ENCODE peak calls at places on chromosome 2, in four cellular contexts. A, X, W and G are unnamed samples.

GRCh38 chr2:31434911-31435310 is 20.4 kb upstream of the XDH start:
- DNase-seq in X (peak), A (no peak), W (no peak), G (no peak)

GRCh38 chr2:86249843-86250402 is 50.7 kb downstream of the MRPL35 start:
- DNase-seq in A (no peak), W (peak), X (peak), G (no peak)

GRCh38 chr2:158112971-158113370 is 11.3 kb downstream of the UPP2 start:
- DNase-seq in A (no peak), X (no peak), W (no peak), G (no peak)

GRCh38 chr2:234454433-234454832 is 42.4 kb downstream of the ARL4C start:
- DNase-seq in X (no peak), W (no peak), A (no peak), G (no peak)

GRCh38 chr2:138010890-138011289 is 46.6 kb downstream of the HNMT start:
- DNase-seq in A (no peak), W (no peak), X (no peak), G (no peak)

GRCh38 chr2:38074047-38074774 is 1.7 kb downstream of the CYP1B1 start:
- DNase-seq in X (no peak), W (no peak), A (no peak), G (no peak)

GRCh38 chr2:72010647-72011355 is 136.9 kb downstream of the CYP26B1 start:
- DNase-seq in W (no peak), A (no peak), X (no peak), G (no peak)

GRCh38 chr2:201500534-201500933 is 49.0 kb downstream of the STRADB start:
- DNase-seq in A (no peak), W (no peak), X (peak), G (no peak)

GRCh38 chr2:219111375-219112069 is 49.1 kb downstream of the NHEJ1 start:
- DNase-seq in X (no peak), A (no peak), W (no peak), G (no peak)

GRCh38 chr2:205704101-205704741 is 21.9 kb downstream of the NRP2 start:
- DNase-seq in A (no peak), X (no peak), W (no peak), G (no peak)

GRCh38 chr2:1648241-1649102 is 95.8 kb downstream of the PXDN start:
- DNase-seq in X (no peak), A (no peak), W (peak), G (no peak)

GRCh38 chr2:233373316-233373715 is 19.0 kb downstream of the DGKD start:
- DNase-seq in W (no peak), A (no peak), X (no peak), G (no peak)

GRCh38 chr2:26627350-26628105 is 13.6 kb downstream of the CIB4 start:
- DNase-seq in X (no peak), A (no peak), W (no peak), G (no peak)

GRCh38 chr2:24917086-24917485 is 3.0 kb downstream of the ADCY3 start:
- DNase-seq in X (peak), A (no peak), W (no peak), G (peak)

GRCh38 chr2:217813828-217814227 is 189.0 kb downstream of the TNS1 start:
- DNase-seq in W (no peak), A (no peak), X (no peak), G (no peak)

GRCh38 chr2:147275943-147276342 is 568.9 kb upstream of the ACVR2A start:
- DNase-seq in X (no peak), A (no peak), W (no peak), G (no peak)

GRCh38 chr2:137886432-137886831 is 77.8 kb upstream of the HNMT start:
- DNase-seq in W (no peak), A (no peak), X (no peak), G (no peak)

GRCh38 chr2:98911376-98912154 is 24.5 kb downstream of the CRACDL start:
- DNase-seq in X (peak), W (no peak), A (no peak), G (no peak)

GRCh38 chr2:42359304-42359749 is 1.7 kb downstream of the COX7A2L start:
- DNase-seq in A (no peak), W (no peak), X (peak), G (no peak)

GRCh38 chr2:6186332-6187100 is 494.3 kb downstream of the SOX11 start:
- DNase-seq in W (no peak), X (no peak), A (no peak), G (no peak)

GRCh38 chr2:9256570-9257043 is 50.0 kb downstream of the ASAP2 start:
- DNase-seq in W (no peak), X (peak), A (no peak), G (no peak)

GRCh38 chr2:112493048-112493447 is 11.1 kb downstream of the TTL start:
- DNase-seq in W (no peak), X (peak), A (no peak), G (no peak)

GRCh38 chr2:98709530-98709929 is 21.4 kb downstream of the MGAT4A start:
- DNase-seq in X (no peak), W (no peak), A (no peak), G (no peak)

GRCh38 chr2:39514825-39515224 is 77.7 kb upstream of the MAP4K3 start:
- DNase-seq in A (no peak), W (no peak), X (no peak), G (no peak)

GRCh38 chr2:217940261-217941220 is 62.3 kb downstream of the TNS1 start:
- DNase-seq in A (no peak), X (no peak), W (no peak), G (no peak)

GRCh38 chr2:44941551-44942234 is at the start of gene SIX3:
- DNase-seq in W (no peak), A (no peak), X (peak), G (no peak)

GRCh38 chr2:47528874-47529273 is 125.9 kb downstream of the MSH2 start:
- DNase-seq in W (no peak), X (peak), A (no peak), G (no peak)

GRCh38 chr2:86675611-86676015 is 44.5 kb upstream of the RMND5A start:
- DNase-seq in X (no peak), W (no peak), A (no peak), G (no peak)

GRCh38 chr2:161102770-161103450 is 57.3 kb upstream of the TANK start:
- DNase-seq in A (no peak), W (no peak), X (peak), G (no peak)

GRCh38 chr2:67256892-67257291 is 140.2 kb upstream of the ETAA1 start:
- DNase-seq in W (no peak), X (peak), A (no peak), G (no peak)

GRCh38 chr2:37658682-37659081 is 12.8 kb downstream of the CDC42EP3 start:
- DNase-seq in A (no peak), W (no peak), X (no peak), G (no peak)

GRCh38 chr2:180040146-180040925 is 33.2 kb upstream of the CWC22 start:
- DNase-seq in W (no peak), X (peak), A (no peak), G (no peak)

GRCh38 chr2:213004197-213004821 is 147.1 kb downstream of the IKZF2 start:
- DNase-seq in W (no peak), X (peak), A (no peak), G (no peak)

GRCh38 chr2:37324536-37324785 is 172 bp downstream of the PRKD3 start:
- DNase-seq in A (no peak), W (no peak), X (no peak), G (no peak)

GRCh38 chr2:16821696-16822095 is 156.1 kb upstream of the CYRIA start:
- DNase-seq in X (no peak), A (no peak), W (no peak), G (no peak)

GRCh38 chr2:231701456-231702373 is 6.6 kb upstream of the PTMA start:
- DNase-seq in X (peak), W (peak), A (no peak), G (no peak)

GRCh38 chr2:40758778-40759177 is 306.9 kb upstream of the SLC8A1 start:
- DNase-seq in A (no peak), W (no peak), X (peak), G (no peak)

GRCh38 chr2:110793034-110793433 is 60.7 kb downstream of the ACOXL start:
- DNase-seq in A (no peak), W (no peak), X (no peak), G (no peak)

GRCh38 chr2:9945596-9945995 is 5.9 kb upstream of the GRHL1 start:
- DNase-seq in W (no peak), A (no peak), X (no peak), G (no peak)

GRCh38 chr2:17733650-17734049 is 20.0 kb downstream of the SMC6 start:
- DNase-seq in W (no peak), X (no peak), A (no peak), G (no peak)